ENCODE peak calls at places on chromosome 20, in four cellular contexts. Z is naive thymus-derived CD4-positive, alpha-beta T cell; H is NB4; Q is fibroblast of mammary gland. C is an unnamed sample.

GRCh38 chr20:2748551-2749342 is 51.7 kb downstream of the CPXM1 start:
- DNase-seq in Z (no peak), H (no peak), Q (no peak), C (no peak)

GRCh38 chr20:1322511-1323245 is 6.3 kb downstream of the SDCBP2 start:
- DNase-seq in Z (no peak), H (no peak), Q (peak; percentile 99), C (no peak)

GRCh38 chr20:24640276-24640675 is 170.8 kb downstream of the SYNDIG1 start:
- DNase-seq in Z (no peak), H (no peak), Q (no peak), C (no peak)

GRCh38 chr20:19601133-19601810 is 156.8 kb upstream of the RIN2 start:
- DNase-seq in Z (no peak), H (no peak), Q (no peak), C (no peak)

GRCh38 chr20:13817342-13817741 is 32.5 kb downstream of the NDUFAF5 start:
- DNase-seq in Z (no peak), H (no peak), Q (peak; percentile 53), C (no peak)

GRCh38 chr20:3092611-3093379 is 8.3 kb upstream of the AVP start:
- DNase-seq in Z (peak; percentile 71), H (peak; percentile 82), Q (no peak), C (peak; percentile 34)

GRCh38 chr20:20791664-20792568 is 79.5 kb upstream of the RALGAPA2 start:
- DNase-seq in Z (no peak), H (no peak), Q (no peak), C (no peak)

GRCh38 chr20:23156170-23156841 is 70.2 kb upstream of the CD93 start:
- DNase-seq in Z (no peak), H (peak; percentile 97), Q (peak; percentile 85), C (no peak)

GRCh38 chr20:16533493-16533892 is 39.8 kb downstream of the KIF16B start:
- DNase-seq in Z (no peak), H (no peak), Q (peak; percentile 38), C (no peak)

GRCh38 chr20:19408971-19409370 is 196.5 kb downstream of the SLC24A3 start:
- DNase-seq in Z (no peak), H (no peak), Q (no peak), C (no peak)

GRCh38 chr20:25056601-25057233 is 1.2 kb downstream of the ACSS1 start:
- DNase-seq in Z (no peak), H (no peak), Q (no peak), C (no peak)

GRCh38 chr20:35681953-35682352 is 17.2 kb downstream of the NFS1 start:
- DNase-seq in Z (no peak), H (no peak), Q (no peak), C (no peak)

GRCh38 chr20:62202083-62202395 is 18.0 kb downstream of the HRH3 start:
- DNase-seq in Z (no peak), H (no peak), Q (peak; percentile 6), C (no peak)

GRCh38 chr20:63145156-63145555 is 70.8 kb downstream of the YTHDF1 start:
- DNase-seq in Z (no peak), H (no peak), Q (peak; percentile 17), C (no peak)

GRCh38 chr20:23114018-23114417 is 27.9 kb upstream of the CD93 start:
- DNase-seq in Z (no peak), H (peak; percentile 83), Q (no peak), C (no peak)

C was measured in central memory CD4-positive, alpha-beta T cell.